ENCODE peak calls at places on chromosome 21, in seven cellular contexts. P, D, Y, M, B, S and R are unnamed samples.

GRCh38 chr21:33771976-33772375 is 129.7 kb downstream of the ITSN1 start:
- DNase-seq in M (no peak), Y (no peak), P (no peak), B (no peak), S (no peak), D (no peak), R (no peak)

GRCh38 chr21:42651515-42652401 is 1.7 kb upstream of the PDE9A start:
- DNase-seq in D (no peak), Y (peak; percentile 37), P (no peak), B (no peak), M (no peak), S (peak; percentile 44), R (no peak)

GRCh38 chr21:34344584-34344983 is 19.2 kb upstream of the KCNE2 start:
- DNase-seq in M (no peak), Y (no peak), P (no peak), S (no peak), D (no peak), B (no peak), R (no peak)

GRCh38 chr21:40852563-40852962 is 5.6 kb upstream of the DSCAM start:
- DNase-seq in S (no peak), B (no peak), P (no peak), D (no peak), M (no peak), Y (no peak), R (no peak)

GRCh38 chr21:42155045-42155855 is 63.7 kb upstream of the ABCG1 start:
- DNase-seq in S (no peak), Y (no peak), P (no peak), B (no peak), M (no peak), D (no peak), R (no peak)

GRCh38 chr21:31282095-31282709 is 61.9 kb downstream of the TIAM1 start:
- DNase-seq in M (no peak), P (no peak), S (peak; percentile 43), D (no peak), B (peak; percentile 85), Y (no peak), R (peak; percentile 68)

GRCh38 chr21:8997011-8997440 is 1524.4 kb upstream of the TPTE start:
- DNase-seq in P (no peak), B (peak; percentile 69), S (no peak), Y (no peak), D (no peak), M (no peak), R (no peak)

GRCh38 chr21:37073417-37074194 is 552 bp downstream of the TTC3 start:
- DNase-seq in M (peak; percentile 41), P (no peak), S (peak; percentile 76), B (peak; percentile 55), Y (peak; percentile 64), D (peak; percentile 42), R (peak; percentile 25)

GRCh38 chr21:25925064-25925463 is 190.3 kb downstream of the GABPA start:
- DNase-seq in M (no peak), P (no peak), Y (no peak), S (no peak), B (no peak), D (no peak), R (no peak)

GRCh38 chr21:44900559-44901251 is 20.0 kb downstream of the ITGB2 start:
- DNase-seq in D (no peak), B (no peak), S (peak; percentile 15), M (no peak), Y (no peak), P (no peak), R (no peak)

GRCh38 chr21:43644609-43645008 is 14.7 kb downstream of the HSF2BP start:
- DNase-seq in D (peak; percentile 31), B (peak; percentile 81), S (no peak), Y (no peak), P (no peak), M (no peak), R (no peak)

GRCh38 chr21:41975391-41976272 is 21.8 kb upstream of the C2CD2 start:
- DNase-seq in M (no peak), D (no peak), B (no peak), P (no peak), Y (no peak), S (no peak), R (no peak)

GRCh38 chr21:44793269-44794030 is 8.2 kb downstream of the UBE2G2 start:
- DNase-seq in D (peak; percentile 42), P (peak; percentile 61), M (peak; percentile 25), Y (peak; percentile 75), S (peak; percentile 71), B (peak; percentile 65), R (peak; percentile 53)

GRCh38 chr21:37055271-37055855 is 17.5 kb downstream of the PIGP start:
- DNase-seq in B (no peak), S (no peak), M (no peak), P (no peak), Y (no peak), D (no peak), R (no peak)

GRCh38 chr21:28518620-28519019 is 474.1 kb downstream of the LTN1 start:
- DNase-seq in D (no peak), M (no peak), S (no peak), B (no peak), P (no peak), Y (no peak), R (no peak)

GRCh38 chr21:27300770-27301169 is 333.9 kb upstream of the ADAMTS5 start:
- DNase-seq in M (no peak), Y (no peak), B (no peak), D (no peak), S (no peak), P (no peak), R (no peak)

GRCh38 chr21:16002872-16003466 is 273.2 kb downstream of the USP25 start:
- DNase-seq in D (no peak), Y (no peak), P (no peak), S (no peak), M (no peak), B (no peak), R (no peak)

GRCh38 chr21:33325222-33326067 is 675 bp downstream of the IFNAR1 start:
- DNase-seq in Y (peak; percentile 64), M (peak; percentile 50), S (peak; percentile 87), B (peak; percentile 71), P (no peak), D (peak; percentile 43), R (peak; percentile 50)

GRCh38 chr21:25735895-25736597 is 1.3 kb downstream of the GABPA start:
- DNase-seq in M (no peak), B (peak; percentile 4), S (no peak), Y (peak; percentile 16), P (no peak), D (no peak), R (no peak)

GRCh38 chr21:41011968-41012367 is 156.0 kb upstream of the BACE2 start:
- DNase-seq in P (no peak), M (no peak), B (peak; percentile 15), S (no peak), Y (no peak), D (no peak), R (no peak)

GRCh38 chr21:43868461-43868860 is 3.4 kb downstream of the AGPAT3 start:
- DNase-seq in D (no peak), P (no peak), Y (no peak), B (no peak), S (no peak), M (no peak), R (no peak)

GRCh38 chr21:42370894-42371654 is 4.7 kb upstream of the TFF1 start:
- DNase-seq in Y (no peak), D (no peak), M (no peak), P (no peak), B (no peak), S (no peak), R (no peak)

GRCh38 chr21:31580866-31581276 is 78.6 kb upstream of the SOD1 start:
- DNase-seq in P (no peak), Y (peak; percentile 75), M (peak; percentile 70), B (peak; percentile 81), S (peak; percentile 76), D (peak; percentile 36), R (peak; percentile 72)

GRCh38 chr21:24007592-24007991 is 1599.7 kb downstream of the MRPL39 start:
- DNase-seq in D (no peak), Y (no peak), B (no peak), S (no peak), M (no peak), P (no peak), R (no peak)

GRCh38 chr21:37514038-37514665 is 147.6 kb downstream of the DYRK1A start:
- DNase-seq in S (no peak), D (no peak), M (no peak), B (no peak), P (no peak), Y (no peak), R (no peak)

GRCh38 chr21:31447477-31447876 is 103.4 kb upstream of the TIAM1 start:
- DNase-seq in D (no peak), B (peak; percentile 8), M (no peak), Y (no peak), S (no peak), P (no peak), R (no peak)

GRCh38 chr21:16186742-16187141 is 457.0 kb downstream of the USP25 start:
- DNase-seq in B (no peak), D (no peak), Y (no peak), S (no peak), M (no peak), P (no peak), R (no peak)

GRCh38 chr21:31346256-31346821 is 2.3 kb upstream of the TIAM1 start:
- DNase-seq in P (no peak), B (no peak), S (no peak), Y (no peak), D (no peak), M (no peak), R (no peak)

GRCh38 chr21:37435120-37435519 is 68.5 kb downstream of the DYRK1A start:
- DNase-seq in M (no peak), P (peak; percentile 21), S (peak; percentile 48), B (peak; percentile 43), Y (peak; percentile 13), D (peak; percentile 99), R (peak; percentile 41)

GRCh38 chr21:41545500-41546359 is 37.8 kb upstream of the TMPRSS2 start:
- DNase-seq in S (no peak), Y (peak; percentile 54), D (no peak), P (no peak), B (no peak), M (no peak), R (no peak)

GRCh38 chr21:44711327-44712202 is at the start of gene TSPEAR:
- DNase-seq in B (no peak), Y (peak; percentile 51), M (no peak), D (no peak), P (no peak), S (no peak), R (no peak)